ENCODE peak calls at places on chromosomes 2 and 18, in seven cellular contexts. O, E, V, X, N, M and T are unnamed samples.

GRCh38 chr2:140600116-140600515 is 1530.7 kb downstream of the LRP1B start:
- DNase-seq in O (peak; percentile 47), M (no peak), E (no peak), V (no peak), X (no peak), N (no peak), T (no peak)

GRCh38 chr2:31413876-31414550 is 529 bp downstream of the XDH start:
- DNase-seq in X (no peak), O (no peak), E (peak; percentile 15), M (no peak), V (no peak), N (no peak), T (no peak)

GRCh38 chr2:234421-234820 is 29.4 kb downstream of the SH3YL1 start:
- DNase-seq in M (no peak), O (no peak), X (no peak), N (no peak), V (no peak), E (no peak), T (no peak)

GRCh38 chr2:215028231-215028630 is 110.2 kb downstream of the ABCA12 start:
- DNase-seq in N (no peak), E (no peak), X (no peak), M (no peak), O (peak; percentile 11), V (no peak), T (no peak)

GRCh38 chr2:3162442-3163077 is 215.1 kb downstream of the EIPR1 start:
- DNase-seq in E (no peak), M (no peak), X (no peak), N (no peak), O (no peak), V (no peak), T (no peak)

GRCh38 chr18:34659579-34660517 is 50.2 kb upstream of the DTNA start:
- DNase-seq in M (peak; percentile 89), E (peak; percentile 70), V (peak; percentile 84), N (no peak), X (peak; percentile 88), O (peak; percentile 97), T (peak; percentile 84)

GRCh38 chr2:236874866-236875481 is 210.7 kb upstream of the COPS8 start:
- DNase-seq in X (no peak), E (no peak), M (no peak), N (no peak), V (no peak), O (no peak), T (no peak)

GRCh38 chr2:162244559-162245031 is 1.4 kb upstream of the FAP start:
- DNase-seq in M (peak; percentile 64), O (peak; percentile 96), E (no peak), X (no peak), N (no peak), V (peak; percentile 22), T (peak; percentile 59)

GRCh38 chr2:141438536-141438935 is 692.3 kb downstream of the LRP1B start:
- DNase-seq in N (no peak), M (no peak), X (no peak), E (no peak), V (no peak), O (no peak), T (no peak)

GRCh38 chr2:200306969-200307811 is 697 bp downstream of the SPATS2L start:
- DNase-seq in O (peak; percentile 43), E (no peak), M (peak; percentile 63), N (peak; percentile 21), X (no peak), V (peak; percentile 70), T (peak; percentile 38)

GRCh38 chr18:73805991-73806390 is 341.6 kb downstream of the FBXO15 start:
- DNase-seq in M (no peak), X (no peak), N (no peak), E (no peak), V (no peak), O (no peak), T (no peak)

GRCh38 chr2:95709831-95710230 is 118.0 kb downstream of the TRIM43 start:
- DNase-seq in N (no peak), O (no peak), V (no peak), X (no peak), M (no peak), E (no peak), T (no peak)

GRCh38 chr2:239276813-239277193 is 124.0 kb downstream of the HDAC4 start:
- DNase-seq in X (no peak), O (no peak), E (no peak), M (no peak), N (no peak), V (no peak), T (no peak)